ENCODE peak calls at places on chromosomes 3 and 15, in six cellular contexts. One of them, this sample, is unnamed.
A peak's percentile ranks its signal among the peaks of the same experiment; 100 is the strongest.

GRCh38 chr3:72488736-72489030 is 359.6 kb downstream of the SHQ1 start:
- DNase-seq in CD4-positive, alpha-beta memory T cell: no peak
- DNase-seq in amygdala: no peak
- DNase-seq in progenitor cell of endocrine pancreas: no peak
- DNase-seq in GM23248: peak; percentile 78
- DNase-seq in dorsolateral prefrontal cortex: no peak
- DNase-seq in this sample: no peak

GRCh38 chr15:85543741-85544155 is 163.3 kb downstream of the AKAP13 start:
- DNase-seq in CD4-positive, alpha-beta memory T cell: peak; percentile 24
- DNase-seq in amygdala: peak; percentile 4
- DNase-seq in progenitor cell of endocrine pancreas: no peak
- DNase-seq in GM23248: no peak
- DNase-seq in dorsolateral prefrontal cortex: no peak
- DNase-seq in this sample: no peak

GRCh38 chr3:53554559-53555511 is 60.4 kb downstream of the CACNA1D start:
- DNase-seq in CD4-positive, alpha-beta memory T cell: no peak
- DNase-seq in amygdala: no peak
- DNase-seq in progenitor cell of endocrine pancreas: no peak
- DNase-seq in GM23248: no peak
- DNase-seq in dorsolateral prefrontal cortex: no peak
- DNase-seq in this sample: no peak

GRCh38 chr3:60017631-60018030 is 967.8 kb upstream of the CFAP20DC start:
- DNase-seq in CD4-positive, alpha-beta memory T cell: peak; percentile 67
- DNase-seq in amygdala: no peak
- DNase-seq in progenitor cell of endocrine pancreas: no peak
- DNase-seq in GM23248: peak; percentile 4
- DNase-seq in dorsolateral prefrontal cortex: no peak
- DNase-seq in this sample: no peak

GRCh38 chr3:113285226-113285625 is 73.9 kb downstream of the BOC start:
- DNase-seq in CD4-positive, alpha-beta memory T cell: no peak
- DNase-seq in amygdala: no peak
- DNase-seq in progenitor cell of endocrine pancreas: no peak
- DNase-seq in GM23248: no peak
- DNase-seq in dorsolateral prefrontal cortex: no peak
- DNase-seq in this sample: no peak

GRCh38 chr15:67524235-67524634 is 3.3 kb downstream of the C15orf61 start:
- DNase-seq in CD4-positive, alpha-beta memory T cell: no peak
- DNase-seq in amygdala: no peak
- DNase-seq in progenitor cell of endocrine pancreas: no peak
- DNase-seq in GM23248: no peak
- DNase-seq in dorsolateral prefrontal cortex: no peak
- DNase-seq in this sample: no peak

GRCh38 chr3:127684871-127685707 is 12.3 kb downstream of the ABTB1 start:
- DNase-seq in CD4-positive, alpha-beta memory T cell: no peak
- DNase-seq in amygdala: no peak
- DNase-seq in progenitor cell of endocrine pancreas: no peak
- DNase-seq in GM23248: no peak
- DNase-seq in dorsolateral prefrontal cortex: no peak
- DNase-seq in this sample: no peak

GRCh38 chr15:70008697-70009285 is 88.9 kb downstream of the TLE3 start:
- DNase-seq in CD4-positive, alpha-beta memory T cell: no peak
- DNase-seq in amygdala: no peak
- DNase-seq in progenitor cell of endocrine pancreas: no peak
- DNase-seq in GM23248: no peak
- DNase-seq in dorsolateral prefrontal cortex: no peak
- DNase-seq in this sample: no peak

GRCh38 chr3:47082519-47082918 is 81.4 kb downstream of the SETD2 start:
- DNase-seq in CD4-positive, alpha-beta memory T cell: no peak
- DNase-seq in amygdala: no peak
- DNase-seq in progenitor cell of endocrine pancreas: no peak
- DNase-seq in GM23248: peak; percentile 60
- DNase-seq in dorsolateral prefrontal cortex: no peak
- DNase-seq in this sample: no peak

GRCh38 chr3:81395739-81396138 is 365.7 kb downstream of the GBE1 start:
- DNase-seq in CD4-positive, alpha-beta memory T cell: no peak
- DNase-seq in amygdala: no peak
- DNase-seq in progenitor cell of endocrine pancreas: no peak
- DNase-seq in GM23248: no peak
- DNase-seq in dorsolateral prefrontal cortex: peak; percentile 90
- DNase-seq in this sample: no peak

GRCh38 chr15:90822204-90822955 is 46.0 kb upstream of the FURIN start:
- DNase-seq in CD4-positive, alpha-beta memory T cell: no peak
- DNase-seq in amygdala: no peak
- DNase-seq in progenitor cell of endocrine pancreas: no peak
- DNase-seq in GM23248: no peak
- DNase-seq in dorsolateral prefrontal cortex: no peak
- DNase-seq in this sample: no peak

GRCh38 chr15:37792351-37792750 is 142.1 kb upstream of the TMCO5A start:
- DNase-seq in CD4-positive, alpha-beta memory T cell: no peak
- DNase-seq in amygdala: no peak
- DNase-seq in progenitor cell of endocrine pancreas: no peak
- DNase-seq in GM23248: no peak
- DNase-seq in dorsolateral prefrontal cortex: no peak
- DNase-seq in this sample: no peak

GRCh38 chr3:111676177-111677021 is 81.3 kb upstream of the ZBED2 start:
- DNase-seq in CD4-positive, alpha-beta memory T cell: no peak
- DNase-seq in amygdala: no peak
- DNase-seq in progenitor cell of endocrine pancreas: no peak
- DNase-seq in GM23248: peak; percentile 42
- DNase-seq in dorsolateral prefrontal cortex: no peak
- DNase-seq in this sample: no peak